ENCODE peak calls at places on chromosomes 13 and 19, in nine cellular contexts. B is stimulated activated CD8-positive, alpha-beta memory T cell treated with anti-CD3 and anti-CD28 coated beads, Interleukin-2, amount 100 ng/mL, for 1 hour; U is occipital lobe; Q is effector memory CD4-positive, alpha-beta T cell; A is thoracic aorta; X is naive thymus-derived CD8-positive, alpha-beta T cell; C is Ammon's horn; G is testis; E is RWPE1. T is an unnamed sample.

GRCh38 chr19:7900931-7901330 is 2.7 kb upstream of the MAP2K7 start:
- DNase-seq in B (no peak), U (no peak), Q (no peak), A (no peak), X (no peak), C (no peak), G (no peak), E (no peak), T (no peak)

GRCh38 chr13:79289557-79289956 is 116.5 kb downstream of the RBM26 start:
- DNase-seq in B (no peak), U (no peak), Q (no peak), A (no peak), X (no peak), C (no peak), G (no peak), E (no peak), T (no peak)

GRCh38 chr19:30006206-30006605 is 64.2 kb downstream of the URI1 start:
- DNase-seq in B (no peak), U (no peak), Q (no peak), A (no peak), X (no peak), C (no peak), G (no peak), E (no peak), T (no peak)

GRCh38 chr19:51921949-51922348 is 5.3 kb upstream of the ZNF613 start:
- DNase-seq in B (no peak), U (no peak), Q (no peak), A (no peak), X (no peak), C (no peak), G (no peak), E (no peak), T (no peak)

GRCh38 chr13:41766439-41766838 is 194.5 kb downstream of the VWA8 start:
- DNase-seq in B (no peak), U (no peak), Q (no peak), A (no peak), X (no peak), C (no peak), G (no peak), E (no peak), T (no peak)

GRCh38 chr19:15180451-15181390 is 20.1 kb downstream of the NOTCH3 start:
- DNase-seq in B (no peak), U (no peak), Q (no peak), A (no peak), X (no peak), C (no peak), G (peak), E (no peak), T (no peak)

GRCh38 chr13:43159007-43159406 is 135.6 kb downstream of the DNAJC15 start:
- DNase-seq in B (no peak), U (no peak), Q (no peak), A (no peak), X (no peak), C (peak), G (peak), E (peak), T (no peak)

GRCh38 chr19:48560095-48560530 is 8.1 kb downstream of the SULT2B1 start:
- DNase-seq in B (no peak), U (no peak), Q (no peak), A (no peak), X (no peak), C (no peak), G (no peak), E (no peak), T (no peak)

GRCh38 chr13:49641810-49642291 is 13.5 kb downstream of the ARL11 start:
- DNase-seq in B (no peak), U (no peak), Q (no peak), A (no peak), X (no peak), C (peak), G (no peak), E (peak), T (no peak)

GRCh38 chr13:36918246-36919060 is 1.6 kb downstream of the SMAD9 start:
- DNase-seq in B (no peak), U (peak), Q (no peak), A (no peak), X (no peak), C (peak), G (no peak), E (no peak), T (no peak)

GRCh38 chr13:59680429-59681024 is 483.2 kb downstream of the DIAPH3 start:
- DNase-seq in B (no peak), U (no peak), Q (no peak), A (no peak), X (no peak), C (no peak), G (no peak), E (peak), T (no peak)

GRCh38 chr19:51263808-51264207 is 12.9 kb downstream of the SIGLECL1 start:
- DNase-seq in B (no peak), U (no peak), Q (no peak), A (no peak), X (no peak), C (no peak), G (no peak), E (no peak), T (no peak)

GRCh38 chr13:72590091-72590490 is 137.3 kb downstream of the MZT1 start:
- DNase-seq in B (no peak), U (no peak), Q (no peak), A (no peak), X (no peak), C (no peak), G (no peak), E (peak), T (no peak)

GRCh38 chr13:109782066-109782822 is 4.1 kb downstream of the IRS2 start:
- DNase-seq in B (no peak), U (no peak), Q (no peak), A (no peak), X (no peak), C (no peak), G (no peak), E (no peak), T (no peak)

GRCh38 chr19:18468517-18468916 is 30.6 kb upstream of the ISYNA1 start:
- DNase-seq in B (no peak), U (no peak), Q (no peak), A (no peak), X (no peak), C (no peak), G (no peak), E (no peak), T (no peak)

GRCh38 chr13:20331949-20332348 is 99.8 kb upstream of the GJB6 start:
- DNase-seq in B (no peak), U (no peak), Q (no peak), A (no peak), X (no peak), C (no peak), G (no peak), E (no peak), T (no peak)

GRCh38 chr13:46961719-46962118 is 64.9 kb upstream of the HTR2A start:
- DNase-seq in B (no peak), U (peak), Q (no peak), A (no peak), X (no peak), C (no peak), G (no peak), E (peak), T (no peak)

GRCh38 chr13:98978280-98978679 is 416 bp upstream of the DOCK9 start:
- DNase-seq in B (no peak), U (no peak), Q (no peak), A (no peak), X (no peak), C (no peak), G (no peak), E (peak), T (no peak)

GRCh38 chr19:51181377-51181912 is 39.3 kb downstream of the SIGLEC7 start:
- DNase-seq in B (no peak), U (no peak), Q (no peak), A (no peak), X (no peak), C (no peak), G (no peak), E (no peak), T (no peak)

GRCh38 chr13:49497272-49497671 is 1.5 kb downstream of the PHF11 start:
- DNase-seq in B (no peak), U (no peak), Q (no peak), A (no peak), X (no peak), C (no peak), G (no peak), E (no peak), T (no peak)

GRCh38 chr13:32150794-32151193 is 119.2 kb downstream of the FRY start:
- DNase-seq in B (no peak), U (no peak), Q (no peak), A (no peak), X (no peak), C (peak), G (peak), E (no peak), T (peak)